ENCODE peak calls at places on chromosomes 11 and 22, in seven cellular contexts. One of them, this sample, is unnamed.

GRCh38 chr11:2525941-2526807 is 81.4 kb downstream of the KCNQ1 start:
- DNase-seq in neural progenitor cell: no peak
- DNase-seq in fibroblast of pulmonary artery: no peak
- DNase-seq in choroid plexus epithelial cell: no peak
- DNase-seq in AG09309: no peak
- DNase-seq in epithelial cell of esophagus: no peak
- DNase-seq in PC-3: no peak
- DNase-seq in this sample: no peak

GRCh38 chr11:27716216-27716615 is 16.0 kb upstream of the BDNF start:
- DNase-seq in epithelial cell of esophagus: no peak
- DNase-seq in AG09309: no peak
- DNase-seq in neural progenitor cell: no peak
- DNase-seq in PC-3: no peak
- DNase-seq in fibroblast of pulmonary artery: no peak
- DNase-seq in choroid plexus epithelial cell: no peak
- DNase-seq in this sample: peak; percentile 84

GRCh38 chr11:123221074-123221473 is 26.0 kb upstream of the CLMP start:
- DNase-seq in choroid plexus epithelial cell: no peak
- DNase-seq in fibroblast of pulmonary artery: peak; percentile 36
- DNase-seq in epithelial cell of esophagus: no peak
- DNase-seq in AG09309: no peak
- DNase-seq in PC-3: no peak
- DNase-seq in neural progenitor cell: no peak
- DNase-seq in this sample: peak; percentile 88

GRCh38 chr11:64409707-64410395 is 50.9 kb downstream of the RPS6KA4 start:
- DNase-seq in epithelial cell of esophagus: no peak
- DNase-seq in fibroblast of pulmonary artery: no peak
- DNase-seq in AG09309: no peak
- DNase-seq in PC-3: no peak
- DNase-seq in choroid plexus epithelial cell: peak; percentile 30
- DNase-seq in neural progenitor cell: no peak
- DNase-seq in this sample: peak; percentile 87

GRCh38 chr11:110059706-110060430 is 33.3 kb upstream of the ZC3H12C start:
- DNase-seq in neural progenitor cell: no peak
- DNase-seq in fibroblast of pulmonary artery: peak; percentile 40
- DNase-seq in PC-3: peak; percentile 64
- DNase-seq in AG09309: peak; percentile 23
- DNase-seq in epithelial cell of esophagus: peak; percentile 57
- DNase-seq in choroid plexus epithelial cell: peak; percentile 54
- DNase-seq in this sample: no peak

GRCh38 chr11:45106006-45106405 is 40.4 kb upstream of the PRDM11 start:
- DNase-seq in fibroblast of pulmonary artery: no peak
- DNase-seq in AG09309: no peak
- DNase-seq in PC-3: no peak
- DNase-seq in choroid plexus epithelial cell: no peak
- DNase-seq in epithelial cell of esophagus: no peak
- DNase-seq in neural progenitor cell: no peak
- DNase-seq in this sample: no peak

GRCh38 chr11:104866815-104867214 is 31.4 kb downstream of the CASP12 start:
- DNase-seq in neural progenitor cell: no peak
- DNase-seq in fibroblast of pulmonary artery: no peak
- DNase-seq in AG09309: no peak
- DNase-seq in PC-3: no peak
- DNase-seq in epithelial cell of esophagus: peak; percentile 63
- DNase-seq in choroid plexus epithelial cell: no peak
- DNase-seq in this sample: no peak

GRCh38 chr11:61847914-61848581 is 19.9 kb downstream of the FADS2 start:
- DNase-seq in neural progenitor cell: no peak
- DNase-seq in epithelial cell of esophagus: no peak
- DNase-seq in AG09309: no peak
- DNase-seq in fibroblast of pulmonary artery: no peak
- DNase-seq in PC-3: no peak
- DNase-seq in choroid plexus epithelial cell: no peak
- DNase-seq in this sample: no peak

GRCh38 chr22:32164084-32164894 is 5.2 kb upstream of the C22orf42 start:
- DNase-seq in neural progenitor cell: peak; percentile 11
- DNase-seq in AG09309: no peak
- DNase-seq in fibroblast of pulmonary artery: no peak
- DNase-seq in epithelial cell of esophagus: no peak
- DNase-seq in PC-3: no peak
- DNase-seq in choroid plexus epithelial cell: no peak
- DNase-seq in this sample: no peak

GRCh38 chr11:34755671-34756070 is 134.8 kb downstream of the EHF start:
- DNase-seq in epithelial cell of esophagus: no peak
- DNase-seq in choroid plexus epithelial cell: no peak
- DNase-seq in neural progenitor cell: no peak
- DNase-seq in fibroblast of pulmonary artery: no peak
- DNase-seq in PC-3: no peak
- DNase-seq in AG09309: no peak
- DNase-seq in this sample: no peak

GRCh38 chr11:77148963-77149715 is 21.1 kb downstream of the MYO7A start:
- DNase-seq in AG09309: no peak
- DNase-seq in fibroblast of pulmonary artery: no peak
- DNase-seq in neural progenitor cell: no peak
- DNase-seq in PC-3: no peak
- DNase-seq in choroid plexus epithelial cell: no peak
- DNase-seq in epithelial cell of esophagus: no peak
- DNase-seq in this sample: no peak

GRCh38 chr11:65027213-65028067 is at the start of gene SNX15:
- DNase-seq in PC-3: peak; percentile 99
- DNase-seq in neural progenitor cell: peak; percentile 98
- DNase-seq in fibroblast of pulmonary artery: peak; percentile 98
- DNase-seq in AG09309: peak; percentile 87
- DNase-seq in choroid plexus epithelial cell: peak; percentile 98
- DNase-seq in epithelial cell of esophagus: peak; percentile 97
- DNase-seq in this sample: peak; percentile 98

GRCh38 chr11:68780829-68781228 is 29.5 kb upstream of the TESMIN start:
- DNase-seq in PC-3: no peak
- DNase-seq in epithelial cell of esophagus: no peak
- DNase-seq in fibroblast of pulmonary artery: peak; percentile 8
- DNase-seq in AG09309: no peak
- DNase-seq in neural progenitor cell: peak; percentile 50
- DNase-seq in choroid plexus epithelial cell: peak; percentile 14
- DNase-seq in this sample: peak; percentile 12

GRCh38 chr22:25057013-25057881 is 104.7 kb downstream of the KIAA1671 start:
- DNase-seq in choroid plexus epithelial cell: peak; percentile 58
- DNase-seq in neural progenitor cell: peak; percentile 75
- DNase-seq in fibroblast of pulmonary artery: peak; percentile 50
- DNase-seq in PC-3: peak; percentile 79
- DNase-seq in AG09309: no peak
- DNase-seq in epithelial cell of esophagus: peak; percentile 65
- DNase-seq in this sample: peak; percentile 30

GRCh38 chr22:20406686-20407408 is 12.9 kb downstream of the ZNF74 start:
- DNase-seq in fibroblast of pulmonary artery: no peak
- DNase-seq in epithelial cell of esophagus: no peak
- DNase-seq in neural progenitor cell: no peak
- DNase-seq in choroid plexus epithelial cell: no peak
- DNase-seq in AG09309: no peak
- DNase-seq in PC-3: no peak
- DNase-seq in this sample: no peak

GRCh38 chr11:64593156-64594105 is 2.4 kb downstream of the SLC22A12 start:
- DNase-seq in fibroblast of pulmonary artery: no peak
- DNase-seq in AG09309: no peak
- DNase-seq in epithelial cell of esophagus: no peak
- DNase-seq in choroid plexus epithelial cell: no peak
- DNase-seq in PC-3: no peak
- DNase-seq in neural progenitor cell: no peak
- DNase-seq in this sample: no peak

GRCh38 chr11:69131644-69132300 is 24.0 kb upstream of the SMIM38 start:
- DNase-seq in choroid plexus epithelial cell: peak; percentile 84
- DNase-seq in neural progenitor cell: peak; percentile 91
- DNase-seq in fibroblast of pulmonary artery: peak; percentile 81
- DNase-seq in epithelial cell of esophagus: peak; percentile 88
- DNase-seq in AG09309: peak; percentile 31
- DNase-seq in PC-3: peak; percentile 98
- DNase-seq in this sample: peak; percentile 72

GRCh38 chr11:120324932-120325810 is at the start of gene TLCD5:
- DNase-seq in choroid plexus epithelial cell: peak; percentile 76
- DNase-seq in PC-3: peak; percentile 68
- DNase-seq in fibroblast of pulmonary artery: peak; percentile 67
- DNase-seq in neural progenitor cell: peak; percentile 94
- DNase-seq in AG09309: no peak
- DNase-seq in epithelial cell of esophagus: peak; percentile 53
- DNase-seq in this sample: peak; percentile 72

GRCh38 chr11:45145421-45146071 is 893 bp upstream of the PRDM11 start:
- DNase-seq in choroid plexus epithelial cell: peak; percentile 72
- DNase-seq in fibroblast of pulmonary artery: peak; percentile 56
- DNase-seq in AG09309: no peak
- DNase-seq in neural progenitor cell: peak; percentile 90
- DNase-seq in epithelial cell of esophagus: no peak
- DNase-seq in PC-3: no peak
- DNase-seq in this sample: peak; percentile 33

GRCh38 chr11:122779047-122779629 is 59.2 kb upstream of the CRTAM start:
- DNase-seq in PC-3: no peak
- DNase-seq in fibroblast of pulmonary artery: no peak
- DNase-seq in epithelial cell of esophagus: no peak
- DNase-seq in AG09309: no peak
- DNase-seq in choroid plexus epithelial cell: peak; percentile 34
- DNase-seq in neural progenitor cell: no peak
- DNase-seq in this sample: peak; percentile 75

GRCh38 chr11:75277991-75278790 is 37.6 kb downstream of the TPBGL start:
- DNase-seq in AG09309: no peak
- DNase-seq in fibroblast of pulmonary artery: no peak
- DNase-seq in neural progenitor cell: no peak
- DNase-seq in choroid plexus epithelial cell: no peak
- DNase-seq in PC-3: no peak
- DNase-seq in epithelial cell of esophagus: no peak
- DNase-seq in this sample: no peak

GRCh38 chr11:59273008-59273841 is 60.5 kb upstream of the MPEG1 start:
- DNase-seq in PC-3: peak; percentile 29
- DNase-seq in neural progenitor cell: no peak
- DNase-seq in AG09309: no peak
- DNase-seq in fibroblast of pulmonary artery: no peak
- DNase-seq in choroid plexus epithelial cell: no peak
- DNase-seq in epithelial cell of esophagus: no peak
- DNase-seq in this sample: no peak

GRCh38 chr11:128407962-128408361 is 179.4 kb downstream of the ETS1 start:
- DNase-seq in AG09309: peak; percentile 74
- DNase-seq in PC-3: peak; percentile 92
- DNase-seq in neural progenitor cell: no peak
- DNase-seq in choroid plexus epithelial cell: peak; percentile 40
- DNase-seq in fibroblast of pulmonary artery: peak; percentile 81
- DNase-seq in epithelial cell of esophagus: peak; percentile 29
- DNase-seq in this sample: peak; percentile 83

GRCh38 chr11:92980291-92980690 is 10.8 kb downstream of the MTNR1B start:
- DNase-seq in choroid plexus epithelial cell: no peak
- DNase-seq in neural progenitor cell: no peak
- DNase-seq in epithelial cell of esophagus: peak; percentile 45
- DNase-seq in PC-3: no peak
- DNase-seq in AG09309: no peak
- DNase-seq in fibroblast of pulmonary artery: no peak
- DNase-seq in this sample: no peak

GRCh38 chr22:30422481-30423295 is 2.9 kb upstream of the MTFP1 start:
- DNase-seq in fibroblast of pulmonary artery: peak; percentile 91
- DNase-seq in AG09309: peak; percentile 81
- DNase-seq in neural progenitor cell: peak; percentile 76
- DNase-seq in choroid plexus epithelial cell: peak; percentile 95
- DNase-seq in PC-3: peak; percentile 94
- DNase-seq in epithelial cell of esophagus: peak; percentile 95
- DNase-seq in this sample: peak; percentile 87

GRCh38 chr11:45102810-45103621 is 43.4 kb upstream of the PRDM11 start:
- DNase-seq in choroid plexus epithelial cell: peak; percentile 90
- DNase-seq in AG09309: peak; percentile 57
- DNase-seq in PC-3: peak; percentile 84
- DNase-seq in epithelial cell of esophagus: peak; percentile 78
- DNase-seq in fibroblast of pulmonary artery: peak; percentile 89
- DNase-seq in neural progenitor cell: peak; percentile 82
- DNase-seq in this sample: peak; percentile 70

GRCh38 chr11:44226945-44227344 is 83.0 kb downstream of the ALX4 start:
- DNase-seq in epithelial cell of esophagus: no peak
- DNase-seq in neural progenitor cell: no peak
- DNase-seq in PC-3: no peak
- DNase-seq in AG09309: no peak
- DNase-seq in fibroblast of pulmonary artery: no peak
- DNase-seq in choroid plexus epithelial cell: no peak
- DNase-seq in this sample: no peak

GRCh38 chr11:30991802-30992512 is 377.6 kb downstream of the DCDC1 start:
- DNase-seq in PC-3: no peak
- DNase-seq in neural progenitor cell: peak; percentile 28
- DNase-seq in epithelial cell of esophagus: no peak
- DNase-seq in AG09309: no peak
- DNase-seq in choroid plexus epithelial cell: no peak
- DNase-seq in fibroblast of pulmonary artery: no peak
- DNase-seq in this sample: no peak

GRCh38 chr11:123302751-123303195 is 107.7 kb upstream of the CLMP start:
- DNase-seq in fibroblast of pulmonary artery: peak; percentile 54
- DNase-seq in neural progenitor cell: peak; percentile 27
- DNase-seq in PC-3: peak; percentile 73
- DNase-seq in choroid plexus epithelial cell: peak; percentile 55
- DNase-seq in AG09309: peak; percentile 46
- DNase-seq in epithelial cell of esophagus: peak; percentile 27
- DNase-seq in this sample: peak; percentile 24

GRCh38 chr11:8192896-8193209 is 24.0 kb upstream of the RIC3 start:
- DNase-seq in fibroblast of pulmonary artery: no peak
- DNase-seq in AG09309: no peak
- DNase-seq in PC-3: no peak
- DNase-seq in neural progenitor cell: no peak
- DNase-seq in choroid plexus epithelial cell: no peak
- DNase-seq in epithelial cell of esophagus: no peak
- DNase-seq in this sample: no peak

GRCh38 chr11:47398011-47398410 is 10.4 kb upstream of the SLC39A13 start:
- DNase-seq in AG09309: no peak
- DNase-seq in PC-3: no peak
- DNase-seq in choroid plexus epithelial cell: no peak
- DNase-seq in epithelial cell of esophagus: no peak
- DNase-seq in fibroblast of pulmonary artery: no peak
- DNase-seq in neural progenitor cell: peak; percentile 15
- DNase-seq in this sample: no peak
- TF ChIP-seq CTCF in AG09309: no peak
- TF ChIP-seq CTCF in PC-3: no peak
- TF ChIP-seq CTCF in choroid plexus epithelial cell: no peak
- TF ChIP-seq CTCF in epithelial cell of esophagus: no peak
- TF ChIP-seq CTCF in fibroblast of pulmonary artery: no peak
- TF ChIP-seq CTCF in neural progenitor cell: no peak
- TF ChIP-seq CTCF in this sample: no peak

GRCh38 chr11:47387944-47388696 is 9.8 kb upstream of the SPI1 start:
- DNase-seq in fibroblast of pulmonary artery: no peak
- DNase-seq in epithelial cell of esophagus: no peak
- DNase-seq in PC-3: no peak
- DNase-seq in choroid plexus epithelial cell: no peak
- DNase-seq in neural progenitor cell: no peak
- DNase-seq in AG09309: no peak
- DNase-seq in this sample: no peak
- H3K4me3 ChIP-seq in fibroblast of pulmonary artery: no peak overlapping the region
- H3K4me3 ChIP-seq in epithelial cell of esophagus: no peak overlapping the region
- H3K4me3 ChIP-seq in PC-3: no peak overlapping the region
- H3K4me3 ChIP-seq in choroid plexus epithelial cell: no peak overlapping the region
- H3K4me3 ChIP-seq in neural progenitor cell: no peak overlapping the region
- H3K4me3 ChIP-seq in AG09309: no peak overlapping the region
- H3K4me3 ChIP-seq in this sample: no peak overlapping the region

GRCh38 chr11:126411971-126412381 is 56.5 kb downstream of the ST3GAL4 start:
- DNase-seq in PC-3: no peak
- DNase-seq in AG09309: no peak
- DNase-seq in choroid plexus epithelial cell: peak; percentile 19
- DNase-seq in epithelial cell of esophagus: no peak
- DNase-seq in neural progenitor cell: no peak
- DNase-seq in fibroblast of pulmonary artery: peak; percentile 41
- DNase-seq in this sample: no peak
- TF ChIP-seq CTCF in PC-3: peak; percentile 16
- TF ChIP-seq CTCF in AG09309: peak; percentile 36
- TF ChIP-seq CTCF in choroid plexus epithelial cell: peak; percentile 46
- TF ChIP-seq CTCF in epithelial cell of esophagus: peak; percentile 1
- TF ChIP-seq CTCF in neural progenitor cell: peak; percentile 44
- TF ChIP-seq CTCF in fibroblast of pulmonary artery: peak; percentile 42
- TF ChIP-seq CTCF in this sample: peak; percentile 54

GRCh38 chr11:72421351-72421750 is 13.0 kb downstream of the CLPB start:
- DNase-seq in epithelial cell of esophagus: peak; percentile 46
- DNase-seq in PC-3: peak; percentile 54
- DNase-seq in AG09309: no peak
- DNase-seq in choroid plexus epithelial cell: no peak
- DNase-seq in neural progenitor cell: no peak
- DNase-seq in fibroblast of pulmonary artery: no peak
- DNase-seq in this sample: no peak
- H3K4me3 ChIP-seq in epithelial cell of esophagus: no peak overlapping the region
- H3K4me3 ChIP-seq in PC-3: no peak overlapping the region
- H3K4me3 ChIP-seq in AG09309: no peak overlapping the region
- H3K4me3 ChIP-seq in choroid plexus epithelial cell: no peak overlapping the region
- H3K4me3 ChIP-seq in neural progenitor cell: no peak overlapping the region
- H3K4me3 ChIP-seq in fibroblast of pulmonary artery: no peak overlapping the region
- H3K4me3 ChIP-seq in this sample: no peak overlapping the region

This sample was measured in fibroblast of villous mesenchyme.